ENCODE peak calls at places on chromosomes 7 and 10, in ten cellular contexts. One of them, this sample, is unnamed.

GRCh38 chr10:100338434-100339036 is 8.5 kb upstream of the SCD start:
- DNase-seq in upper lobe of right lung: peak; percentile 85
- DNase-seq in sigmoid colon: peak; percentile 85
- DNase-seq in cardiac fibroblast: peak; percentile 63
- DNase-seq in Peyer's patch: peak; percentile 81
- DNase-seq in esophagus squamous epithelium: no peak
- DNase-seq in uterus: peak; percentile 72
- DNase-seq in heart right ventricle: peak; percentile 75
- DNase-seq in SK-N-SH: peak; percentile 78
- DNase-seq in lower lobe of right lung: peak; percentile 79
- DNase-seq in this sample: no peak

GRCh38 chr10:24680647-24681475 is 42.8 kb downstream of the ARHGAP21 start:
- DNase-seq in SK-N-SH: no peak
- DNase-seq in heart right ventricle: no peak
- DNase-seq in esophagus squamous epithelium: no peak
- DNase-seq in uterus: no peak
- DNase-seq in lower lobe of right lung: no peak
- DNase-seq in sigmoid colon: no peak
- DNase-seq in cardiac fibroblast: peak; percentile 35
- DNase-seq in upper lobe of right lung: no peak
- DNase-seq in Peyer's patch: no peak
- DNase-seq in this sample: peak; percentile 36

GRCh38 chr7:158268851-158269535 is 318.6 kb downstream of the PTPRN2 start:
- DNase-seq in uterus: no peak
- DNase-seq in cardiac fibroblast: no peak
- DNase-seq in SK-N-SH: no peak
- DNase-seq in heart right ventricle: no peak
- DNase-seq in esophagus squamous epithelium: no peak
- DNase-seq in upper lobe of right lung: peak; percentile 33
- DNase-seq in Peyer's patch: peak; percentile 82
- DNase-seq in sigmoid colon: peak; percentile 52
- DNase-seq in lower lobe of right lung: no peak
- DNase-seq in this sample: no peak

GRCh38 chr10:58734116-58734515 is 221.4 kb downstream of the BICC1 start:
- DNase-seq in lower lobe of right lung: no peak
- DNase-seq in uterus: no peak
- DNase-seq in heart right ventricle: no peak
- DNase-seq in Peyer's patch: no peak
- DNase-seq in esophagus squamous epithelium: no peak
- DNase-seq in cardiac fibroblast: no peak
- DNase-seq in upper lobe of right lung: no peak
- DNase-seq in sigmoid colon: no peak
- DNase-seq in SK-N-SH: peak; percentile 53
- DNase-seq in this sample: peak; percentile 43

GRCh38 chr10:113493195-113493594 is 59.7 kb upstream of the HABP2 start:
- DNase-seq in upper lobe of right lung: no peak
- DNase-seq in cardiac fibroblast: peak; percentile 27
- DNase-seq in lower lobe of right lung: no peak
- DNase-seq in uterus: no peak
- DNase-seq in SK-N-SH: no peak
- DNase-seq in esophagus squamous epithelium: no peak
- DNase-seq in Peyer's patch: no peak
- DNase-seq in heart right ventricle: no peak
- DNase-seq in sigmoid colon: no peak
- DNase-seq in this sample: no peak

GRCh38 chr7:37105119-37105518 is 343.5 kb downstream of the ELMO1 start:
- DNase-seq in lower lobe of right lung: no peak
- DNase-seq in sigmoid colon: no peak
- DNase-seq in heart right ventricle: no peak
- DNase-seq in upper lobe of right lung: no peak
- DNase-seq in SK-N-SH: no peak
- DNase-seq in cardiac fibroblast: no peak
- DNase-seq in esophagus squamous epithelium: no peak
- DNase-seq in uterus: no peak
- DNase-seq in Peyer's patch: no peak
- DNase-seq in this sample: no peak

GRCh38 chr10:26486304-26486703 is 48.2 kb downstream of the APBB1IP start:
- DNase-seq in uterus: peak; percentile 48
- DNase-seq in sigmoid colon: no peak
- DNase-seq in lower lobe of right lung: no peak
- DNase-seq in heart right ventricle: no peak
- DNase-seq in esophagus squamous epithelium: no peak
- DNase-seq in Peyer's patch: no peak
- DNase-seq in upper lobe of right lung: no peak
- DNase-seq in cardiac fibroblast: peak; percentile 83
- DNase-seq in SK-N-SH: no peak
- DNase-seq in this sample: no peak

GRCh38 chr10:20048161-20048560 is 231.9 kb downstream of the PLXDC2 start:
- DNase-seq in esophagus squamous epithelium: no peak
- DNase-seq in SK-N-SH: no peak
- DNase-seq in cardiac fibroblast: no peak
- DNase-seq in heart right ventricle: no peak
- DNase-seq in Peyer's patch: no peak
- DNase-seq in sigmoid colon: no peak
- DNase-seq in upper lobe of right lung: no peak
- DNase-seq in uterus: no peak
- DNase-seq in lower lobe of right lung: no peak
- DNase-seq in this sample: no peak

GRCh38 chr7:135353832-135354231 is 120.2 kb downstream of the STRA8 start:
- DNase-seq in Peyer's patch: no peak
- DNase-seq in esophagus squamous epithelium: no peak
- DNase-seq in cardiac fibroblast: peak; percentile 7
- DNase-seq in lower lobe of right lung: no peak
- DNase-seq in sigmoid colon: no peak
- DNase-seq in heart right ventricle: no peak
- DNase-seq in SK-N-SH: no peak
- DNase-seq in uterus: no peak
- DNase-seq in upper lobe of right lung: no peak
- DNase-seq in this sample: no peak

GRCh38 chr10:101938316-101939272 is 95.0 kb upstream of the KCNIP2 start:
- DNase-seq in lower lobe of right lung: no peak
- DNase-seq in esophagus squamous epithelium: no peak
- DNase-seq in sigmoid colon: no peak
- DNase-seq in heart right ventricle: no peak
- DNase-seq in upper lobe of right lung: no peak
- DNase-seq in cardiac fibroblast: peak; percentile 86
- DNase-seq in uterus: peak; percentile 14
- DNase-seq in SK-N-SH: no peak
- DNase-seq in Peyer's patch: no peak
- DNase-seq in this sample: peak; percentile 65

GRCh38 chr10:49186613-49187012 is 1.6 kb downstream of the TMEM273 start:
- DNase-seq in cardiac fibroblast: no peak
- DNase-seq in Peyer's patch: no peak
- DNase-seq in esophagus squamous epithelium: no peak
- DNase-seq in SK-N-SH: no peak
- DNase-seq in sigmoid colon: no peak
- DNase-seq in uterus: no peak
- DNase-seq in upper lobe of right lung: no peak
- DNase-seq in lower lobe of right lung: no peak
- DNase-seq in heart right ventricle: no peak
- DNase-seq in this sample: no peak

GRCh38 chr10:48655426-48656240 is 29.0 kb upstream of the WDFY4 start:
- DNase-seq in uterus: peak; percentile 33
- DNase-seq in lower lobe of right lung: peak; percentile 82
- DNase-seq in SK-N-SH: peak; percentile 71
- DNase-seq in sigmoid colon: peak; percentile 80
- DNase-seq in heart right ventricle: peak; percentile 83
- DNase-seq in cardiac fibroblast: peak; percentile 75
- DNase-seq in Peyer's patch: peak; percentile 88
- DNase-seq in esophagus squamous epithelium: no peak
- DNase-seq in upper lobe of right lung: peak; percentile 90
- DNase-seq in this sample: no peak

GRCh38 chr7:1227814-1228534 is 4.7 kb upstream of the UNCX start:
- DNase-seq in esophagus squamous epithelium: no peak
- DNase-seq in upper lobe of right lung: no peak
- DNase-seq in heart right ventricle: no peak
- DNase-seq in sigmoid colon: no peak
- DNase-seq in uterus: no peak
- DNase-seq in cardiac fibroblast: no peak
- DNase-seq in lower lobe of right lung: no peak
- DNase-seq in Peyer's patch: no peak
- DNase-seq in SK-N-SH: no peak
- DNase-seq in this sample: no peak

GRCh38 chr7:1226155-1226901 is 6.3 kb upstream of the UNCX start:
- DNase-seq in uterus: no peak
- DNase-seq in sigmoid colon: no peak
- DNase-seq in cardiac fibroblast: no peak
- DNase-seq in Peyer's patch: no peak
- DNase-seq in upper lobe of right lung: no peak
- DNase-seq in SK-N-SH: no peak
- DNase-seq in esophagus squamous epithelium: no peak
- DNase-seq in heart right ventricle: no peak
- DNase-seq in lower lobe of right lung: no peak
- DNase-seq in this sample: no peak

GRCh38 chr7:1225462-1226154 is 7.1 kb upstream of the UNCX start:
- DNase-seq in lower lobe of right lung: no peak
- DNase-seq in heart right ventricle: no peak
- DNase-seq in upper lobe of right lung: no peak
- DNase-seq in Peyer's patch: peak; percentile 57
- DNase-seq in cardiac fibroblast: peak; percentile 32
- DNase-seq in uterus: no peak
- DNase-seq in sigmoid colon: no peak
- DNase-seq in esophagus squamous epithelium: no peak
- DNase-seq in SK-N-SH: peak; percentile 95
- DNase-seq in this sample: no peak

GRCh38 chr7:1228535-1229333 is 3.9 kb upstream of the UNCX start:
- DNase-seq in heart right ventricle: no peak
- DNase-seq in esophagus squamous epithelium: no peak
- DNase-seq in uterus: no peak
- DNase-seq in cardiac fibroblast: no peak
- DNase-seq in lower lobe of right lung: no peak
- DNase-seq in SK-N-SH: no peak
- DNase-seq in sigmoid colon: no peak
- DNase-seq in Peyer's patch: no peak
- DNase-seq in upper lobe of right lung: no peak
- DNase-seq in this sample: no peak

GRCh38 chr7:1227071-1227804 is 5.4 kb upstream of the UNCX start:
- DNase-seq in uterus: no peak
- DNase-seq in sigmoid colon: no peak
- DNase-seq in SK-N-SH: no peak
- DNase-seq in upper lobe of right lung: no peak
- DNase-seq in lower lobe of right lung: no peak
- DNase-seq in esophagus squamous epithelium: no peak
- DNase-seq in Peyer's patch: no peak
- DNase-seq in heart right ventricle: no peak
- DNase-seq in cardiac fibroblast: no peak
- DNase-seq in this sample: no peak
- H3K4me3 ChIP-seq in uterus: no peak overlapping the region
- H3K4me3 ChIP-seq in sigmoid colon: no peak overlapping the region
- H3K4me3 ChIP-seq in SK-N-SH: no peak overlapping the region
- H3K4me3 ChIP-seq in upper lobe of right lung: no peak overlapping the region
- H3K4me3 ChIP-seq in lower lobe of right lung: no peak overlapping the region
- H3K4me3 ChIP-seq in esophagus squamous epithelium: no peak overlapping the region
- H3K4me3 ChIP-seq in Peyer's patch: no peak overlapping the region
- H3K4me3 ChIP-seq in heart right ventricle: no peak overlapping the region
- H3K4me3 ChIP-seq in cardiac fibroblast: no peak overlapping the region
- H3K4me3 ChIP-seq in this sample: no peak overlapping the region

GRCh38 chr7:2024227-2024918 is 208.4 kb downstream of the MAD1L1 start:
- DNase-seq in heart right ventricle: peak; percentile 16
- DNase-seq in upper lobe of right lung: peak; percentile 57
- DNase-seq in esophagus squamous epithelium: no peak
- DNase-seq in sigmoid colon: peak; percentile 54
- DNase-seq in SK-N-SH: peak; percentile 30
- DNase-seq in uterus: no peak
- DNase-seq in lower lobe of right lung: peak; percentile 39
- DNase-seq in Peyer's patch: peak; percentile 21
- DNase-seq in cardiac fibroblast: peak; percentile 5
- DNase-seq in this sample: no peak
- TF ChIP-seq CTCF in heart right ventricle: no peak
- TF ChIP-seq CTCF in upper lobe of right lung: no peak
- TF ChIP-seq CTCF in esophagus squamous epithelium: no peak
- TF ChIP-seq CTCF in sigmoid colon: no peak
- TF ChIP-seq CTCF in SK-N-SH: no peak
- TF ChIP-seq CTCF in uterus: no peak
- TF ChIP-seq CTCF in lower lobe of right lung: no peak
- TF ChIP-seq CTCF in Peyer's patch: no peak
- TF ChIP-seq CTCF in cardiac fibroblast: no peak
- TF ChIP-seq CTCF in this sample: no peak

GRCh38 chr10:63523015-63523414 is 1.8 kb downstream of the REEP3 start:
- DNase-seq in lower lobe of right lung: no peak
- DNase-seq in esophagus squamous epithelium: no peak
- DNase-seq in uterus: no peak
- DNase-seq in Peyer's patch: no peak
- DNase-seq in cardiac fibroblast: no peak
- DNase-seq in upper lobe of right lung: no peak
- DNase-seq in sigmoid colon: no peak
- DNase-seq in SK-N-SH: no peak
- DNase-seq in heart right ventricle: no peak
- DNase-seq in this sample: no peak
- H3K4me3 ChIP-seq in lower lobe of right lung: no peak overlapping the region
- H3K4me3 ChIP-seq in esophagus squamous epithelium: no peak overlapping the region
- H3K4me3 ChIP-seq in uterus: no peak overlapping the region
- H3K4me3 ChIP-seq in Peyer's patch: peak overlapping the region; percentile 94
- H3K4me3 ChIP-seq in cardiac fibroblast: peak overlapping the region; percentile 81
- H3K4me3 ChIP-seq in upper lobe of right lung: peak overlapping the region; percentile 84
- H3K4me3 ChIP-seq in sigmoid colon: no peak overlapping the region
- H3K4me3 ChIP-seq in SK-N-SH: peak overlapping the region; percentile 75
- H3K4me3 ChIP-seq in heart right ventricle: no peak overlapping the region
- H3K4me3 ChIP-seq in this sample: peak overlapping the region; percentile 80

GRCh38 chr7:31145339-31145738 is 93.2 kb downstream of the ADCYAP1R1 start:
- DNase-seq in Peyer's patch: no peak
- DNase-seq in esophagus squamous epithelium: no peak
- DNase-seq in SK-N-SH: no peak
- DNase-seq in heart right ventricle: no peak
- DNase-seq in sigmoid colon: no peak
- DNase-seq in upper lobe of right lung: no peak
- DNase-seq in uterus: no peak
- DNase-seq in cardiac fibroblast: no peak
- DNase-seq in lower lobe of right lung: no peak
- DNase-seq in this sample: no peak
- TF ChIP-seq CTCF in Peyer's patch: no peak
- TF ChIP-seq CTCF in esophagus squamous epithelium: no peak
- TF ChIP-seq CTCF in SK-N-SH: no peak
- TF ChIP-seq CTCF in heart right ventricle: no peak
- TF ChIP-seq CTCF in sigmoid colon: no peak
- TF ChIP-seq CTCF in upper lobe of right lung: no peak
- TF ChIP-seq CTCF in uterus: no peak
- TF ChIP-seq CTCF in cardiac fibroblast: no peak
- TF ChIP-seq CTCF in lower lobe of right lung: no peak
- TF ChIP-seq CTCF in this sample: no peak